ENCODE peak calls at places on chromosomes 6 and 20, in six cellular contexts. K is kidney glomerular epithelial cell, V is HT-29, A is AG04450, Q is KBM-7, B is left cardiac atrium. U is an unnamed sample.

GRCh38 chr6:154257074-154257473 is 99.5 kb downstream of the IPCEF1 start:
- DNase-seq in K (no peak), V (no peak), A (no peak), Q (peak), B (no peak), U (no peak)

GRCh38 chr20:32476684-32477593 is 108.2 kb downstream of the NOL4L start:
- DNase-seq in K (no peak), V (peak), A (no peak), Q (no peak), B (peak), U (no peak)

GRCh38 chr6:127176175-127176574 is 57.7 kb downstream of the RSPO3 start:
- DNase-seq in K (peak), V (no peak), A (no peak), Q (no peak), B (no peak), U (no peak)

GRCh38 chr6:36545767-36546663 is 1.3 kb downstream of the STK38 start:
- DNase-seq in K (peak), V (peak), A (no peak), Q (peak), B (no peak), U (peak)

GRCh38 chr6:73521351-73522254 is 771 bp upstream of the EEF1A1 start:
- DNase-seq in K (peak), V (peak), A (peak), Q (peak), B (peak), U (peak)

GRCh38 chr6:40587240-40588069 is at the start of gene LRFN2:
- DNase-seq in K (peak), V (peak), A (peak), Q (peak), B (peak), U (no peak)

GRCh38 chr20:17878912-17879602 is 89.5 kb downstream of the SNX5 start:
- DNase-seq in K (no peak), V (no peak), A (no peak), Q (no peak), B (no peak), U (peak)

GRCh38 chr20:55888655-55889054 is 116.7 kb downstream of the CBLN4 start:
- DNase-seq in K (no peak), V (peak), A (no peak), Q (no peak), B (no peak), U (peak)

GRCh38 chr6:35675871-35676459 is 12.8 kb downstream of the FKBP5 start:
- DNase-seq in K (no peak), V (no peak), A (no peak), Q (no peak), B (no peak), U (no peak)

GRCh38 chr20:3970016-3970415 is 45.3 kb downstream of the RNF24 start:
- DNase-seq in K (no peak), V (peak), A (no peak), Q (no peak), B (no peak), U (no peak)

GRCh38 chr6:152309648-152310047 is 327.5 kb downstream of the SYNE1 start:
- DNase-seq in K (no peak), V (no peak), A (no peak), Q (no peak), B (no peak), U (no peak)

GRCh38 chr6:150894191-150894744 is 28.8 kb downstream of the MTHFD1L start:
- DNase-seq in K (no peak), V (no peak), A (no peak), Q (no peak), B (no peak), U (no peak)

U was measured in NAMALWA.